ENCODE peak calls at places on chromosomes 3 and 15, in seven cellular contexts. S, K, M, J, L, N and H are unnamed samples.

GRCh38 chr3:8983591-8983990 is 20.3 kb upstream of the RAD18 start:
- DNase-seq in M (no peak), N (no peak), K (no peak), J (no peak), L (no peak), S (no peak), H (no peak)

GRCh38 chr3:115667175-115668065 is 44.1 kb downstream of the GAP43 start:
- DNase-seq in N (no peak), M (no peak), K (no peak), S (no peak), L (no peak), J (no peak), H (peak)

GRCh38 chr3:128497305-128498126 is 4.5 kb upstream of the GATA2 start:
- DNase-seq in S (peak), K (peak), M (peak), N (peak), L (no peak), J (no peak), H (no peak)

GRCh38 chr3:44988073-44988472 is 12.0 kb downstream of the EXOSC7 start:
- DNase-seq in S (no peak), K (no peak), N (peak), L (no peak), J (no peak), M (peak), H (no peak)

GRCh38 chr3:37096292-37096691 is 78.1 kb downstream of the LRRFIP2 start:
- DNase-seq in N (peak), K (no peak), M (no peak), J (peak), S (no peak), L (no peak), H (no peak)

GRCh38 chr3:65539620-65540019 is 499.1 kb downstream of the MAGI1 start:
- DNase-seq in J (no peak), M (no peak), L (no peak), N (no peak), K (no peak), S (no peak), H (no peak)

GRCh38 chr3:115562636-115563267 is 60.6 kb upstream of the GAP43 start:
- DNase-seq in J (no peak), N (no peak), S (no peak), M (no peak), K (no peak), L (no peak), H (no peak)

GRCh38 chr3:3573341-3573740 is 225.9 kb upstream of the LRRN1 start:
- DNase-seq in L (no peak), M (no peak), S (no peak), K (no peak), J (no peak), N (no peak), H (no peak)

GRCh38 chr3:173096994-173097785 is 43.8 kb downstream of the SPATA16 start:
- DNase-seq in S (no peak), M (no peak), N (peak), J (peak), K (no peak), L (no peak), H (no peak)

GRCh38 chr3:181695661-181696491 is 15.8 kb upstream of the SOX2 start:
- DNase-seq in N (no peak), S (peak), K (no peak), M (no peak), L (no peak), J (no peak), H (no peak)

GRCh38 chr15:60696523-60696859 is 217.5 kb upstream of the ICE2 start:
- DNase-seq in J (no peak), K (no peak), N (no peak), S (no peak), M (no peak), L (no peak), H (no peak)

GRCh38 chr15:38886315-38887163 is 321.9 kb upstream of the RASGRP1 start:
- DNase-seq in S (no peak), M (peak), J (peak), K (no peak), N (no peak), L (no peak), H (no peak)

GRCh38 chr3:66276705-66277274 is 56.0 kb downstream of the SLC25A26 start:
- DNase-seq in M (peak), S (peak), J (peak), L (no peak), K (peak), N (peak), H (peak)

GRCh38 chr3:150146891-150147761 is 176.4 kb upstream of the PFN2 start:
- DNase-seq in N (no peak), L (no peak), J (peak), S (no peak), M (no peak), K (peak), H (peak)

GRCh38 chr3:72582211-72582878 is 265.9 kb downstream of the SHQ1 start:
- DNase-seq in N (no peak), S (no peak), L (no peak), J (no peak), M (no peak), K (no peak), H (no peak)

GRCh38 chr3:186108106-186108940 is 566 bp downstream of the ETV5 start:
- DNase-seq in K (peak), L (no peak), S (peak), J (peak), M (peak), N (peak), H (no peak)

GRCh38 chr3:122987231-122987630 is 40.3 kb downstream of the SEMA5B start:
- DNase-seq in L (no peak), S (no peak), K (no peak), N (no peak), J (no peak), M (no peak), H (no peak)

GRCh38 chr15:56886878-56887781 is 31.3 kb upstream of the TCF12 start:
- DNase-seq in J (peak), K (peak), N (peak), L (peak), S (peak), M (peak), H (peak)

GRCh38 chr3:12612514-12613226 is 51.2 kb downstream of the RAF1 start:
- DNase-seq in K (no peak), L (no peak), N (no peak), M (no peak), J (no peak), S (no peak), H (no peak)

GRCh38 chr15:40915106-40915661 is 14.0 kb upstream of the DLL4 start:
- DNase-seq in K (no peak), J (no peak), N (no peak), M (no peak), S (no peak), L (no peak), H (no peak)

GRCh38 chr3:169699070-169699469 is 35.6 kb upstream of the MECOM start:
- DNase-seq in J (no peak), S (no peak), M (no peak), K (no peak), N (no peak), L (no peak), H (no peak)
- H3K27ac ChIP-seq in J (no peak), S (no peak), M (no peak), K (no peak), N (no peak), L (peak), H (no peak)

GRCh38 chr15:35648941-35649340 is 103.0 kb upstream of the DPH6 start:
- DNase-seq in J (no peak), N (no peak), M (no peak), S (no peak), K (no peak), L (no peak), H (no peak)
- H3K27ac ChIP-seq in J (no peak), N (no peak), M (no peak), S (no peak), K (no peak), L (no peak), H (no peak)

GRCh38 chr3:114365268-114365667 is 71.4 kb downstream of the TIGIT start:
- DNase-seq in N (no peak), M (no peak), L (no peak), S (no peak), J (no peak), K (no peak), H (no peak)

GRCh38 chr3:114363554-114364202 is 69.8 kb downstream of the TIGIT start:
- DNase-seq in L (no peak), N (no peak), M (no peak), J (peak), K (no peak), S (no peak), H (peak)

GRCh38 chr3:114364806-114365205 is 71.0 kb downstream of the TIGIT start:
- DNase-seq in M (no peak), J (no peak), L (no peak), K (no peak), S (no peak), N (no peak), H (no peak)

GRCh38 chr3:114362815-114363214 is 69.0 kb downstream of the TIGIT start:
- DNase-seq in K (no peak), M (peak), N (peak), S (no peak), L (no peak), J (no peak), H (no peak)

DNA sequence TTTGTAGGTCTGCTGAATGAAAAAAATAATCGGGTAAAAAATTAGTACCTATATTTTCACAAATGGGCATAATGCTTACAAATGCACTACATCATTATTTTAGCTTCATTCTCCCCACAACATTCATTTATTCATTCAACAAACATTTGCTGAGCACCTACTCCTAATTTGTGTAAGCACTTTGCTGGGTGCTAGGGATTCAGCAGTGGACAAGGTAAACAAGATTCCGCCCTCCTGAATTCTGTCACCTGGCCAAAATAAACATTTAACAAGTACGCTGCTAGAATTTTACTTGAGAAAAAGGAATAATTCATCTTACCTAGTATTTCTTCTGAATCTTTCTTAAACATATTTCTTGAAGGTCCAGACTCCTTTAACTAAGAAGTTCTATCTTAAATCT is 72.1 kb downstream of the TIGIT start:
- DNase-seq in M (no peak), K (no peak), N (no peak), L (no peak), J (no peak), S (no peak), H (no peak)
- H3K27ac ChIP-seq in M (no peak), K (no peak), N (no peak), L (no peak), J (no peak), S (no peak), H (no peak)

GRCh38 chr3:192636517-192637444 is 90.6 kb downstream of the FGF12 start:
- DNase-seq in L (no peak), M (no peak), N (no peak), S (no peak), J (no peak), K (no peak), H (no peak)

GRCh38 chr3:192641911-192642310 is 85.4 kb downstream of the FGF12 start:
- DNase-seq in K (no peak), N (no peak), M (no peak), S (no peak), J (no peak), L (no peak), H (no peak)

GRCh38 chr3:192639987-192640386 is 87.4 kb downstream of the FGF12 start:
- DNase-seq in M (no peak), J (no peak), K (no peak), L (no peak), S (no peak), N (no peak), H (no peak)

GRCh38 chr3:192642651-192643050 is 84.7 kb downstream of the FGF12 start:
- DNase-seq in N (no peak), L (no peak), M (no peak), J (no peak), S (no peak), K (no peak), H (no peak)

DNA sequence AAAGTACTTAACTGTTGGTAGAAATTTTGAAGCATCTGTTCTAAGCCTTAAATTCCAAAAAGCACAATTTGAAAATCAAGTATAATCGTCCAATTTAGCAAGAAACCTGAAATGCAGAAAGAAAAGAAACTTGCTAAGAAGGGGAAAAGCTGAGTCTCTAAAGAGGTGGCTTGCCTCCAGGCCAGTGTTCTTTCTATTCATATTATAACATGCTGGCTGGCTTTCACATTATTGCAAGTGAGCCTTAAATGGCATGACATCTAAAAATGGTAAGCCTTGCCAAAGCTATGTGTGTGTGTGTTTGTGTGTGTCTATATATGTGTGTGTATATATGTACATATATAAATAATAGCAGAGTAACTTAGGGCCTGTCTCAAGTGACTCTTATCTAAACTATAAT is 89.5 kb downstream of the FGF12 start:
- DNase-seq in K (no peak), M (no peak), L (no peak), N (no peak), J (no peak), S (no peak), H (no peak)
- H3K27ac ChIP-seq in K (no peak), M (no peak), L (no peak), N (no peak), J (no peak), S (no peak), H (no peak)

GRCh38 chr3:111073186-111073585 is 1.6 kb downstream of the NECTIN3 start:
- DNase-seq in L (no peak), S (no peak), K (no peak), M (no peak), J (peak), N (no peak), H (no peak)

GRCh38 chr3:111070772-111071256 is 802 bp upstream of the NECTIN3 start:
- DNase-seq in S (no peak), J (peak), K (no peak), N (no peak), L (no peak), M (peak), H (no peak)

GRCh38 chr3:111072016-111072891 is 638 bp downstream of the NECTIN3 start:
- DNase-seq in K (peak), S (peak), M (peak), J (peak), L (no peak), N (peak), H (no peak)

GRCh38 chr3:111069974-111070751 is 1.5 kb upstream of the NECTIN3 start:
- DNase-seq in N (no peak), L (no peak), M (no peak), K (peak), S (peak), J (no peak), H (no peak)

GRCh38 chr3:111071257-111072015 is at the start of gene NECTIN3:
- DNase-seq in N (peak), K (peak), M (peak), S (peak), J (peak), L (peak), H (peak)
- H3K27ac ChIP-seq in N (peak), K (peak), M (peak), S (peak), J (peak), L (peak), H (peak)